ENCODE peak calls at places on chromosome 7, in ten cellular contexts. I is endodermal cell, E is cardiac muscle cell, W is hepatocyte, S is heart right ventricle, K is sigmoid colon, X is A549, F is kidney, L is tibial artery, P is IMR-90. Y is an unnamed sample. For H3K4me1 and H3K9me3, the result is how much of the 10 kb centered on the place peaks cover.

GRCh38 chr7:102872460-102872859 is 40.3 kb upstream of the LRRC17 start:
- DNase-seq in I (no peak), E (peak), F (no peak), S (no peak), X (peak), L (no peak), K (no peak), P (peak), W (no peak), Y (no peak)

GRCh38 chr7:149239345-149240143 is at the start of gene ZNF212:
- DNase-seq in W (peak), X (peak), L (peak), F (peak), K (peak), P (peak), I (peak), S (peak), E (peak), Y (peak)

GRCh38 chr7:3995187-3995586 is 686.9 kb upstream of the FOXK1 start:
- DNase-seq in I (peak), K (no peak), W (no peak), P (no peak), X (peak), S (no peak), L (no peak), E (no peak), F (no peak), Y (peak)

GRCh38 chr7:134941185-134941900 is 45.0 kb upstream of the AGBL3 start:
- DNase-seq in P (peak), E (peak), F (no peak), L (no peak), I (peak), K (no peak), S (peak), X (peak), W (peak), Y (no peak)

GRCh38 chr7:65304175-65304574 is 69.5 kb upstream of the ZNF92 start:
- DNase-seq in I (no peak), K (no peak), P (no peak), E (no peak), X (no peak), L (no peak), S (no peak), F (no peak), W (no peak), Y (no peak)

GRCh38 chr7:15836041-15836440 is 149.6 kb upstream of the MEOX2 start:
- DNase-seq in X (no peak), S (no peak), I (no peak), L (no peak), E (no peak), K (no peak), P (peak), F (no peak), W (no peak), Y (no peak)

GRCh38 chr7:42596737-42597136 is 315.1 kb downstream of the C7orf25 start:
- DNase-seq in E (no peak), S (no peak), I (no peak), X (no peak), K (no peak), P (no peak), L (no peak), W (no peak), F (no peak), Y (no peak)

GRCh38 chr7:140996-141395 is 51.4 kb upstream of the FAM20C start:
- DNase-seq in L (no peak), W (no peak), S (no peak), F (no peak), P (no peak), X (no peak), I (no peak), K (no peak), E (no peak), Y (no peak)

GRCh38 chr7:128906001-128906765 is 4.3 kb downstream of the KCP start:
- DNase-seq in F (no peak), I (no peak), K (peak), X (no peak), P (no peak), W (no peak), L (no peak), S (no peak), E (no peak), Y (no peak)

GRCh38 chr7:55438085-55438764 is 73.1 kb downstream of the LANCL2 start:
- DNase-seq in K (no peak), I (no peak), L (no peak), S (no peak), W (no peak), P (no peak), X (no peak), F (no peak), E (no peak), Y (no peak)

GRCh38 chr7:29598607-29599006 is 35.0 kb downstream of the PRR15 start:
- DNase-seq in L (no peak), X (no peak), W (no peak), S (no peak), F (no peak), K (no peak), E (no peak), I (no peak), P (no peak), Y (no peak)

GRCh38 chr7:4837814-4838625 is 23.8 kb downstream of the PAPOLB start:
- DNase-seq in I (peak), W (no peak), P (no peak), X (no peak), L (no peak), K (peak), E (no peak), S (no peak), F (no peak), Y (no peak)

GRCh38 chr7:127726481-127726880 is 74.5 kb downstream of the SND1 start:
- DNase-seq in F (no peak), L (no peak), W (no peak), X (no peak), I (peak), P (no peak), K (no peak), E (no peak), S (no peak), Y (no peak)

GRCh38 chr7:102021841-102022618 is 204.6 kb downstream of the CUX1 start:
- DNase-seq in I (no peak), F (peak), S (no peak), E (no peak), K (no peak), L (no peak), W (no peak), X (no peak), P (no peak), Y (no peak)

GRCh38 chr7:45246339-45246738 is 88.7 kb downstream of the RAMP3 start:
- DNase-seq in I (no peak), F (no peak), X (no peak), L (no peak), W (no peak), S (no peak), E (no peak), K (no peak), P (no peak), Y (no peak)

GRCh38 chr7:133431134-133431711 is 178.3 kb downstream of the EXOC4 start:
- DNase-seq in P (no peak), L (no peak), K (no peak), E (no peak), W (no peak), I (no peak), S (no peak), F (no peak), X (no peak), Y (no peak)

GRCh38 chr7:11449316-11449715 is 382.7 kb downstream of the THSD7A start:
- DNase-seq in X (no peak), F (no peak), K (no peak), S (no peak), W (no peak), P (no peak), I (no peak), L (no peak), E (peak), Y (no peak)

GRCh38 chr7:45702751-45703150 is 128.6 kb downstream of the ADCY1 start:
- DNase-seq in P (no peak), I (peak), F (no peak), W (no peak), L (no peak), X (no peak), E (no peak), S (no peak), K (no peak), Y (no peak)

GRCh38 chr7:151963895-151964870 is 7.9 kb downstream of the GALNTL5 start:
- DNase-seq in L (peak), P (no peak), K (no peak), W (no peak), X (no peak), S (no peak), E (no peak), F (no peak), I (no peak), Y (no peak)

GRCh38 chr7:69411018-69411417 is 187.3 kb upstream of the AUTS2 start:
- DNase-seq in W (no peak), K (no peak), F (no peak), L (no peak), I (no peak), S (no peak), X (no peak), P (no peak), E (no peak), Y (no peak)

GRCh38 chr7:45181991-45182855 is 24.6 kb downstream of the RAMP3 start:
- DNase-seq in X (no peak), F (peak), S (no peak), W (no peak), I (peak), P (no peak), L (no peak), K (peak), E (no peak), Y (no peak)

GRCh38 chr7:127619681-127620405 is 1.9 kb upstream of the PAX4 start:
- DNase-seq in X (no peak), I (peak), S (no peak), F (no peak), K (no peak), L (no peak), E (no peak), P (no peak), W (no peak), Y (no peak)

GRCh38 chr7:121428857-121429489 is 32.9 kb upstream of the FAM3C start:
- DNase-seq in E (peak), X (no peak), L (no peak), S (no peak), P (peak), K (no peak), F (no peak), I (no peak), W (no peak), Y (no peak)

GRCh38 chr7:81769891-81770818 is at the start of gene HGF:
- DNase-seq in E (peak), X (no peak), S (peak), L (peak), K (peak), W (peak), P (peak), F (peak), I (peak), Y (no peak)

GRCh38 chr7:121530251-121531174 is 134.4 kb upstream of the FAM3C start:
- DNase-seq in W (peak), I (no peak), P (peak), F (peak), S (peak), L (peak), X (peak), E (peak), K (no peak), Y (no peak)

DNA sequence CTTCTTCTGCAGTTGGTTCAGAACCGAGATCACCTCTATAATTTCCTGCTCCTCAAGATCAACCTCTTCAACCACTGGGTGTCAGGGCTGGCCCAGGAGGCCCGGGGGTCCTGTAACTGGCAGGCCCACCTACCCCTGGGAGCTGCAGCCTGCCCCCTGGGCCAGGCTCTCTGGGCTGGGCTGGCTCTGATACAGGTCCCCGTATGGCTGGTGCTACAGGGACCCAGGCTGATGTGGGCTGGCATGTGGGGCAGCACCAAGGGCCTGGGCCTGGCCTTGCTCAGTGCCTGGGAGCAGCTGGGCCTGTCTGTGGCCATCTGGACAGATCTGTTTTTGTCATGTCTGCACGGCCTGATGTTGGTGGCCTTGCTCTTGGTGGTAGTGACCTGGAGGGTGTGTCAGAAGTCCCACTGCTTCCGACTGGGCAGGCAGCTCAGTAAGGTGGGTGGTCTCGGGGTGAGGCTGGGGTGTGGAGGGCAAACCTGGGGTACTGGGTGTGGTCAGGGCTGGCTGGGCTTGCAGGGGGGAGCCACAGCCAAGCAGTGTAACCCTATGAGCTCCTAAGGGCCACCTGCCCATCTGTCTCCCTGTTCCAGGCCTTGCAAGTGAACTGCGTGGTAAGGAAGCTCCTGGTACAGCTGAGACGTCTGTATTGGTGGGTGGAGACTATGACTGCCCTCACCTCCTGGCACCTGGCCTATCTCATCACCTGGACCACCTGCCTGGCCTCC is 4.2 kb downstream of the TMEM270 start:
- DNase-seq in K (no peak), I (no peak), W (no peak), L (no peak), E (no peak), P (no peak), S (no peak), F (peak), X (no peak), Y (no peak)
- H3K27ac ChIP-seq in K (no peak), I (no peak), W (no peak), L (no peak), E (no peak), P (no peak), S (no peak), F (no peak), X (no peak), Y (no peak)

GRCh38 chr7:74218343-74218698 is 8.5 kb downstream of the LAT2 start:
- DNase-seq in E (no peak), S (no peak), I (no peak), K (no peak), L (no peak), X (no peak), W (no peak), P (no peak), F (no peak), Y (no peak)

GRCh38 chr7:74215921-74216320 is 6.1 kb downstream of the LAT2 start:
- DNase-seq in P (no peak), K (no peak), S (no peak), X (no peak), I (no peak), W (no peak), F (no peak), E (no peak), L (no peak), Y (no peak)

GRCh38 chr7:74219416-74219815 is 9.6 kb downstream of the LAT2 start:
- DNase-seq in S (no peak), I (no peak), P (no peak), L (no peak), K (no peak), X (no peak), W (no peak), E (no peak), F (no peak), Y (no peak)

GRCh38 chr7:74216361-74216761 is 6.6 kb downstream of the LAT2 start:
- DNase-seq in L (no peak), K (no peak), I (no peak), W (no peak), S (no peak), F (no peak), P (no peak), X (no peak), E (no peak), Y (no peak)

GRCh38 chr7:74217455-74218342 is 7.9 kb downstream of the LAT2 start:
- DNase-seq in S (no peak), K (no peak), L (no peak), E (no peak), F (no peak), P (peak), W (no peak), I (no peak), X (no peak), Y (no peak)
- H3K4me1 ChIP-seq in S (under half), K (under half), L (under half), E (under half), F (under half), P (under half), W (under half), I (under half), X (under half), Y (under half)

GRCh38 chr7:53789741-53790140 is 752.4 kb upstream of the VSTM2A start:
- DNase-seq in K (no peak), P (no peak), F (no peak), X (no peak), S (no peak), L (no peak), E (no peak), I (no peak), W (no peak), Y (no peak)
- H3K9me3 ChIP-seq in K (under half), P (under half), F (under half), X (under half), S (under half), L (under half), E (under half), I (under half), W (under half), Y (under half)

GRCh38 chr7:130273081-130273699 is 6.5 kb downstream of the CPA2 start:
- DNase-seq in I (peak), K (no peak), S (no peak), F (no peak), L (no peak), E (peak), P (peak), W (peak), X (no peak), Y (peak)
- H3K27ac ChIP-seq in I (peak), K (peak), S (no peak), F (no peak), L (peak), E (peak), P (no peak), W (peak), X (no peak), Y (peak)

DNA sequence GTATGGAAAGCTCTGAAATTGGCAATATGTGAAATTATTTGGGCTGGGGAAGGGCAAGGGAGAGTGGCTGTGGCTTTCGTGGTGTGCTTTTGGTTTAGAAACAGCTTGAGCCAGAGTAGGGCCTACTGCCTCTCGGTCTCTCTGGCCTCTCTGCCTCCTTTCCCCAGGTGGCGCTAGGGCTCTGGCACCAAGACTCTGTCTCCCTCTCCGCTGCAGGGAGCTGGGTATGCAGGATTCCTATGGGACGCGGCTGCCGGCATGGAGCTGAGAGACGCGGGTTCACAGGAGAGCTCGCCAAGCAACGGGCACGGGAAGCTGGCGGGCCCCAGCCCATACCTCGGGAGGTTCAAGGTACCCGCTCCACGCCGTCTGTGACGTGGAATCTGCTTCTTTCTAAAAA is 105.2 kb upstream of the ANLN start:
- DNase-seq in S (no peak), P (no peak), I (peak), L (no peak), K (peak), F (no peak), X (no peak), W (no peak), E (no peak), Y (no peak)
- H3K4me1 ChIP-seq in S (half or more), P (under half), I (under half), L (under half), K (under half), F (under half), X (half or more), W (under half), E (under half), Y (under half)

GRCh38 chr7:157938211-157938610 is 601.4 kb downstream of the DNAJB6 start:
- DNase-seq in E (no peak), I (no peak), P (no peak), F (no peak), K (no peak), S (no peak), W (no peak), X (no peak), L (no peak), Y (no peak)
- H3K9me3 ChIP-seq in E (under half), I (half or more), P (half or more), F (under half), K (under half), S (under half), W (under half), X (under half), L (under half), Y (under half)

GRCh38 chr7:113099284-113099919 is 12.8 kb upstream of the GPR85 start:
- DNase-seq in S (no peak), L (no peak), X (no peak), K (no peak), F (no peak), I (no peak), P (peak), E (peak), W (no peak), Y (no peak)

GRCh38 chr7:113094517-113095249 is 8.1 kb upstream of the GPR85 start:
- DNase-seq in I (no peak), L (no peak), F (no peak), K (no peak), S (no peak), P (no peak), E (no peak), X (no peak), W (no peak), Y (no peak)

GRCh38 chr7:113100091-113100723 is 13.6 kb upstream of the GPR85 start:
- DNase-seq in X (no peak), E (peak), K (peak), F (peak), I (no peak), S (peak), P (peak), W (peak), L (no peak), Y (no peak)
- H3K27ac ChIP-seq in X (no peak), E (no peak), K (peak), F (no peak), I (no peak), S (no peak), P (no peak), W (peak), L (no peak), Y (no peak)

GRCh38 chr7:155303039-155303593 is 5.4 kb downstream of the INSIG1 start:
- DNase-seq in W (no peak), K (no peak), L (no peak), X (no peak), F (no peak), P (no peak), I (no peak), S (no peak), E (no peak), Y (no peak)

GRCh38 chr7:155308330-155309020 is 10.8 kb downstream of the INSIG1 start:
- DNase-seq in I (no peak), E (no peak), K (no peak), P (no peak), L (no peak), X (no peak), S (no peak), W (no peak), F (no peak), Y (no peak)

GRCh38 chr7:155303897-155304296 is 6.2 kb downstream of the INSIG1 start:
- DNase-seq in L (no peak), S (no peak), F (no peak), I (no peak), K (no peak), X (no peak), E (no peak), W (no peak), P (no peak), Y (no peak)

GRCh38 chr7:155306677-155307470 is 9.2 kb downstream of the INSIG1 start:
- DNase-seq in X (no peak), K (no peak), I (no peak), L (no peak), S (no peak), P (no peak), W (no peak), E (no peak), F (no peak), Y (no peak)

GRCh38 chr7:155305251-155305904 is 7.7 kb downstream of the INSIG1 start:
- DNase-seq in P (no peak), K (no peak), I (no peak), L (no peak), W (no peak), E (no peak), S (no peak), X (no peak), F (no peak), Y (no peak)
- H3K4me1 ChIP-seq in P (under half), K (under half), I (under half), L (under half), W (under half), E (under half), S (under half), X (under half), F (under half), Y (under half)